ENCODE peak calls at places on chromosome 14, in eight cellular contexts. G, O, S, P, E, J, D and W are unnamed samples.

GRCh38 chr14:77301103-77301502 is 19.6 kb downstream of the POMT2 start:
- DNase-seq in O (peak), G (peak), E (peak), J (peak), D (peak), P (peak), S (peak), W (peak)

GRCh38 chr14:26170885-26171284 is 426.9 kb downstream of the NOVA1 start:
- DNase-seq in P (no peak), G (no peak), D (no peak), S (no peak), O (no peak), J (no peak), E (no peak), W (peak)

GRCh38 chr14:90624732-90625444 is 191.3 kb downstream of the TTC7B start:
- DNase-seq in E (no peak), S (peak), D (no peak), P (peak), G (no peak), O (peak), J (no peak), W (peak)

GRCh38 chr14:24310387-24310665 is 386 bp downstream of the LTB4R2 start:
- DNase-seq in O (no peak), E (no peak), D (no peak), P (no peak), J (no peak), S (peak), G (no peak), W (no peak)

GRCh38 chr14:91249841-91250616 is 5.5 kb upstream of the GPR68 start:
- DNase-seq in J (peak), S (peak), D (peak), O (peak), E (peak), G (no peak), P (peak), W (peak)

GRCh38 chr14:73176673-73177072 is 40.4 kb downstream of the PSEN1 start:
- DNase-seq in S (no peak), D (no peak), P (peak), O (peak), J (no peak), E (no peak), G (no peak), W (no peak)

GRCh38 chr14:55160989-55161388 is 30.4 kb downstream of the DLGAP5 start:
- DNase-seq in S (peak), J (peak), P (peak), D (peak), E (no peak), O (peak), G (no peak), W (peak)

GRCh38 chr14:69260246-69260978 is 454 bp downstream of the GALNT16 start:
- DNase-seq in E (no peak), G (peak), P (peak), S (peak), D (peak), J (peak), O (peak), W (no peak)

GRCh38 chr14:99517046-99517642 is 35.9 kb downstream of the CCNK start:
- DNase-seq in J (no peak), E (no peak), S (no peak), G (no peak), D (no peak), P (no peak), O (no peak), W (no peak)

GRCh38 chr14:99772371-99773283 is 20.6 kb upstream of the EML1 start:
- DNase-seq in D (no peak), G (no peak), J (no peak), O (no peak), S (peak), P (no peak), E (no peak), W (no peak)

GRCh38 chr14:67744057-67744456 is 42.4 kb downstream of the RDH12 start:
- DNase-seq in E (no peak), G (no peak), O (no peak), P (no peak), D (no peak), S (no peak), J (no peak), W (no peak)

GRCh38 chr14:76289276-76289675 is 86.7 kb upstream of the ESRRB start:
- DNase-seq in J (no peak), O (no peak), E (no peak), D (no peak), G (no peak), P (no peak), S (no peak), W (no peak)

GRCh38 chr14:97832734-97833133 is 1035.6 kb downstream of the VRK1 start:
- DNase-seq in O (no peak), E (no peak), S (no peak), P (no peak), D (no peak), J (no peak), G (no peak), W (no peak)

GRCh38 chr14:56745091-56745490 is 65.2 kb downstream of the OTX2 start:
- DNase-seq in O (no peak), G (no peak), E (no peak), J (no peak), S (no peak), D (no peak), P (no peak), W (no peak)

GRCh38 chr14:65462411-65462810 is 49.9 kb downstream of the FUT8 start:
- DNase-seq in E (no peak), G (no peak), D (peak), S (peak), P (peak), J (no peak), O (peak), W (peak)

GRCh38 chr14:104114421-104115130 is 23.8 kb upstream of the KIF26A start:
- DNase-seq in E (no peak), D (no peak), O (no peak), S (no peak), J (no peak), G (no peak), P (no peak), W (no peak)

GRCh38 chr14:52023518-52023917 is 34.2 kb downstream of the RTRAF start:
- DNase-seq in E (no peak), S (peak), D (no peak), J (no peak), P (peak), O (peak), G (no peak), W (peak)

GRCh38 chr14:51867753-51868152 is 7.3 kb downstream of the GNG2 start:
- DNase-seq in E (no peak), O (no peak), J (no peak), D (peak), G (no peak), S (peak), P (no peak), W (no peak)

GRCh38 chr14:51041117-51041531 is 53.8 kb downstream of the TRIM9 start:
- DNase-seq in P (no peak), S (no peak), J (no peak), O (no peak), E (no peak), G (no peak), D (no peak), W (no peak)

GRCh38 chr14:73008501-73008900 is 18.4 kb downstream of the ZFYVE1 start:
- DNase-seq in S (peak), D (no peak), P (peak), O (peak), G (no peak), J (no peak), E (no peak), W (no peak)

GRCh38 chr14:45085004-45085403 is 1.1 kb downstream of the PRPF39 start:
- DNase-seq in J (no peak), S (peak), G (no peak), E (no peak), O (peak), D (peak), P (peak), W (peak)

GRCh38 chr14:100586520-100587247 is 533 bp downstream of the BEGAIN start:
- DNase-seq in E (no peak), O (peak), G (peak), S (peak), P (peak), D (no peak), J (peak), W (peak)

GRCh38 chr14:21066882-21067502 is 3.1 kb upstream of the ARHGEF40 start:
- DNase-seq in P (no peak), G (no peak), E (no peak), S (no peak), J (peak), D (peak), O (no peak), W (peak)

GRCh38 chr14:87896393-87897380 is 96.3 kb downstream of the GALC start:
- DNase-seq in D (peak), G (no peak), O (peak), J (peak), E (no peak), S (peak), P (peak), W (peak)

GRCh38 chr14:105641075-105641937 is 114.9 kb downstream of the TMEM121 start:
- DNase-seq in D (no peak), O (no peak), J (no peak), G (no peak), S (no peak), E (no peak), P (no peak), W (no peak)

GRCh38 chr14:68547305-68548193 is 245.3 kb downstream of the ZFP36L1 start:
- DNase-seq in S (peak), E (peak), G (no peak), D (no peak), P (peak), J (no peak), O (peak), W (peak)

GRCh38 chr14:93285048-93285447 is 47.8 kb downstream of the BTBD7 start:
- DNase-seq in O (peak), P (peak), E (no peak), G (no peak), D (no peak), J (no peak), S (peak), W (no peak)

GRCh38 chr14:77339407-77339806 is 18.6 kb downstream of the GSTZ1 start:
- DNase-seq in S (peak), D (no peak), O (peak), G (no peak), J (no peak), P (peak), E (no peak), W (peak)

GRCh38 chr14:61227893-61228591 is 53.1 kb downstream of the TMEM30B start:
- DNase-seq in O (no peak), D (no peak), G (no peak), P (no peak), S (no peak), E (no peak), J (no peak), W (no peak)

GRCh38 chr14:57833304-57833703 is 32.6 kb downstream of the SLC35F4 start:
- DNase-seq in D (no peak), E (no peak), O (peak), P (peak), J (no peak), S (peak), G (no peak), W (peak)

GRCh38 chr14:55921516-55921915 is 196.7 kb upstream of the PELI2 start:
- DNase-seq in S (no peak), E (no peak), G (no peak), J (peak), O (no peak), D (no peak), P (no peak), W (no peak)

GRCh38 chr14:58665773-58666500 is 28.2 kb downstream of the DACT1 start:
- DNase-seq in S (no peak), D (no peak), J (no peak), E (no peak), G (no peak), O (no peak), P (no peak), W (no peak)

GRCh38 chr14:103329421-103330347 is 4.4 kb upstream of the EIF5 start:
- DNase-seq in S (peak), E (peak), P (peak), G (no peak), O (peak), D (no peak), J (no peak), W (peak)

GRCh38 chr14:37763266-37763665 is 167.8 kb downstream of the TTC6 start:
- DNase-seq in J (no peak), O (no peak), S (no peak), P (no peak), E (no peak), D (no peak), G (no peak), W (no peak)

GRCh38 chr14:56487090-56487667 is 92.4 kb upstream of the TMEM260 start:
- DNase-seq in D (no peak), J (peak), G (no peak), P (peak), E (no peak), S (peak), O (peak), W (peak)